ENCODE peak calls at places on chromosome 17, in four cellular contexts. J is body of pancreas, L is heart left ventricle, I is psoas muscle. E is an unnamed sample.
A peak's percentile ranks its signal among the peaks of the same experiment; 100 is the strongest.

GRCh38 chr17:17056167-17056562 is 13.9 kb downstream of the MPRIP start:
- DNase-seq in I (no peak), J (no peak), L (no peak), E (no peak)

GRCh38 chr17:59435238-59435637 is 103.8 kb downstream of the YPEL2 start:
- DNase-seq in L (no peak), J (no peak), I (no peak), E (no peak)

GRCh38 chr17:39553326-39553945 is 54.3 kb downstream of the NEUROD2 start:
- DNase-seq in J (no peak), L (no peak), I (no peak), E (no peak)

GRCh38 chr17:22669721-22670120 is 977.4 kb downstream of the KCNJ18 start:
- DNase-seq in L (no peak), J (no peak), I (no peak), E (no peak)

GRCh38 chr17:50845260-50846147 is 10.1 kb downstream of the WFIKKN2 start:
- DNase-seq in L (peak; percentile 50), J (no peak), I (peak; percentile 85), E (no peak)

GRCh38 chr17:1557355-1558095 is 5.1 kb downstream of the PITPNA start:
- DNase-seq in J (no peak), I (peak; percentile 42), L (no peak), E (no peak)

GRCh38 chr17:40910441-40910841 is 25.4 kb upstream of the KRT20 start:
- DNase-seq in I (no peak), L (no peak), J (no peak), E (no peak)

GRCh38 chr17:10792156-10792555 is 11.7 kb downstream of the TMEM238L start:
- DNase-seq in I (peak; percentile 55), J (no peak), L (no peak), E (no peak)

GRCh38 chr17:75064867-75065561 is 18.0 kb downstream of the KCTD2 start:
- DNase-seq in I (no peak), L (no peak), J (no peak), E (no peak)

GRCh38 chr17:34045990-34046389 is 209.1 kb upstream of the CCL2 start:
- DNase-seq in J (no peak), L (no peak), I (no peak), E (no peak)

GRCh38 chr17:7263071-7263800 is 958 bp upstream of the CLDN7 start:
- DNase-seq in L (no peak), I (no peak), J (peak; percentile 69), E (no peak)

GRCh38 chr17:43170766-43171681 is at the start of gene NBR1:
- DNase-seq in L (peak; percentile 95), I (peak; percentile 96), J (peak; percentile 97), E (peak; percentile 80)
- H3K27ac ChIP-seq in L (peak within 1 kb of the TSS; percentile 95), I (peak within 1 kb of the TSS; percentile 91), J (peak within 1 kb of the TSS; percentile 95), E (peak within 1 kb of the TSS; percentile 98)

DNA sequence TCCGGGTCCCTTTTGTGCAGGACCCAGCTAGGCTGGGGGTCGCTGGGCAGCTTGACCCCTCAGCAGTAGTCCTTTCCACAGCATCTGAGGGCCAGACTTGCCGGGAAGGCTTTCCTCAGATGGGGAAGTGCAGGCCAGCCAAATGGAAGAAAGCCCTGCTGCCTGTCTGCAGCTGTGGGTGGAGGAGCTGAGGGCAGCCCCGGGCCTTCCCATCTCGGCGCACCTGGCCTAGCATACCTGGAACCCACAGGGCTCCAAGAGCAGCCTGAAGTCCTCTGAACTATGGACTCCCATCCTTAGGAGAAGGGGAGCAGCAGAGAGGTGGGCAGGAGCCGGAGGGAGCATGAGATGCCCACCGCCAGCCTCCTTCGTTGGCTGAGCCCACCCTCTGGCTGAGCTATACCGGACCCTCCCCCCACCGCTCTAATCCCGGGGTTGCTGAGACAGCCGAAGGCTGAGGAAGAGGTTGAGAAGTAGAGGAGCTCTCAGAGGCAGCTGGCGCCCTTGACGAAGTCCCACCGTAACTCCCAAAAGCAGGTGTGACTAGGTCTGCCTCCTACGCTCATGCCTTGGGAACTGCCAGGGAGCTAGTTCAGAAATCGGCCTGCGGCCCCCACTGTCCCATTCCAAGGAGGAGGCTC is 13.2 kb downstream of the UBALD2 start:
- DNase-seq in J (no peak), L (no peak), I (no peak), E (no peak)
- H3K27ac ChIP-seq in J (no peak overlapping the region), L (no peak overlapping the region), I (no peak overlapping the region), E (no peak overlapping the region)

GRCh38 chr17:8266648-8267479 is 17.8 kb downstream of the PFAS start:
- DNase-seq in I (no peak), L (no peak), J (no peak), E (no peak)
- H3K27ac ChIP-seq in I (no peak overlapping the region), L (no peak overlapping the region), J (no peak overlapping the region), E (no peak overlapping the region)

GRCh38 chr17:8426802-8427201 is 8.9 kb upstream of the NDEL1 start:
- DNase-seq in L (no peak), I (no peak), J (no peak), E (no peak)

GRCh38 chr17:8430966-8431365 is 4.7 kb upstream of the NDEL1 start:
- DNase-seq in L (peak; percentile 43), I (peak; percentile 73), J (peak; percentile 10), E (no peak)

GRCh38 chr17:8421571-8421970 is 14.1 kb upstream of the NDEL1 start:
- DNase-seq in L (no peak), J (no peak), I (no peak), E (no peak)

GRCh38 chr17:8420041-8420934 is 15.4 kb upstream of the NDEL1 start:
- DNase-seq in L (peak; percentile 71), J (peak; percentile 95), I (no peak), E (no peak)

DNA sequence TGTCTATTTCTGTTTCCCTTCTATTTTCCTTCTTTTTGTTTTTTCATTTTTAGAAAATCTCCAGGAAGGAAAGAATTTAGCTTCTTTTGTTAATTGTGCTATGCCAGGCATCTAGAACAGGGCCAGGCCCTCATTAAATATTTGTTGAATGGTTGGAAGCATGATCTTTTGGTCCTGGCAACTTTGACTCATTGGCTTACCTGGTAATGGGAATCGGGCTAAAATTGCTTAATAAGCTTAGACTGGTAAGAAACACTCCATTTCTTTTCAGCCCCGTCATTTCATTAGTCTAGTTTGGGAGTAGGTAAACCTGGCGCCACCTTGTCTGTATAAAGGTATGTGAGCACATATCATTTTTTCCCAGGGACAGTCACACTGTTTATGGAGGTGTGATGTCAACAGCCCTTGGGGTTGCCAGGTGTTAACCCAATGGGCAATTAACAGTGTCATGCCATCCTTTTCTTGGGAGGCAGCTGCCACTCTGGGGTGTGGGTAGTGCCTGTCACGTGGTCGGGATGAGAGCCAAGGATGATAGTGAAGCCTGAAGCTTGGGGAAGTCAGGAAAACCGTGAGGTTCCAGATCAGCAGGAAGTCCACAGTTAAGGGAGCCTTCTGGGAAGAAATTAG is 9.5 kb upstream of the NDEL1 start:
- DNase-seq in J (no peak), I (no peak), L (no peak), E (no peak)
- H3K27ac ChIP-seq in J (no peak overlapping the region), I (no peak overlapping the region), L (no peak overlapping the region), E (no peak overlapping the region)